ENCODE peak calls at places on chromosomes 7 and 10, in nine cellular contexts. K is aorta; P is central memory CD8-positive, alpha-beta T cell; F is SHP77 treated with DMSO at 0.1 percent for 48 hours; A is pons; C is MCF 10A; M is choroid plexus epithelial cell; Z is activated CD4-positive, alpha-beta T cell treated with anti-CD3 and anti-CD28 coated beads, Interleukin-2, amount 50 U/mL, for 1 hour; S is stomach. L is an unnamed sample.

GRCh38 chr10:120392245-120392644 is 64.8 kb upstream of the PLPP4 start:
- DNase-seq in K (no peak), P (no peak), F (no peak), A (no peak), C (no peak), M (no peak), Z (no peak), S (no peak), L (no peak)

GRCh38 chr7:56105508-56105907 is 768 bp downstream of the CHCHD2 start:
- DNase-seq in K (no peak), P (no peak), F (peak; percentile 4), A (peak; percentile 5), C (peak; percentile 55), M (peak; percentile 83), Z (peak; percentile 37), S (no peak), L (peak; percentile 25)

GRCh38 chr10:126315471-126316177 is 72.7 kb downstream of the ADAM12 start:
- DNase-seq in K (no peak), P (no peak), F (no peak), A (no peak), C (no peak), M (peak; percentile 89), Z (no peak), S (no peak), L (no peak)

GRCh38 chr7:44082541-44083207 is 344 bp upstream of the POLM start:
- DNase-seq in K (peak; percentile 100), P (peak; percentile 96), F (peak; percentile 99), A (peak; percentile 99), C (peak; percentile 99), M (peak; percentile 99), Z (peak; percentile 97), S (peak; percentile 99), L (peak; percentile 96)

GRCh38 chr7:140877249-140877524 is 47.5 kb downstream of the BRAF start:
- DNase-seq in K (no peak), P (no peak), F (no peak), A (no peak), C (no peak), M (peak; percentile 12), Z (no peak), S (no peak), L (no peak)

GRCh38 chr10:79019961-79020491 is 48.7 kb upstream of the ZMIZ1 start:
- DNase-seq in K (peak; percentile 45), P (no peak), F (no peak), A (no peak), C (peak; percentile 52), M (peak; percentile 67), Z (no peak), S (peak; percentile 34), L (peak; percentile 32)

GRCh38 chr7:43516581-43517342 is 66.1 kb upstream of the STK17A start:
- DNase-seq in K (no peak), P (no peak), F (no peak), A (no peak), C (peak; percentile 74), M (peak; percentile 47), Z (no peak), S (no peak), L (no peak)

GRCh38 chr7:54783952-54784351 is 24.9 kb upstream of the SEC61G start:
- DNase-seq in K (no peak), P (no peak), F (no peak), A (no peak), C (no peak), M (no peak), Z (no peak), S (no peak), L (no peak)

GRCh38 chr7:70700055-70700934 is 431.6 kb upstream of the GALNT17 start:
- DNase-seq in K (no peak), P (no peak), F (no peak), A (no peak), C (no peak), M (no peak), Z (no peak), S (no peak), L (no peak)

GRCh38 chr7:3028071-3028766 is 15.4 kb downstream of the CARD11 start:
- DNase-seq in K (peak; percentile 82), P (no peak), F (no peak), A (peak; percentile 80), C (peak; percentile 57), M (peak; percentile 54), Z (peak; percentile 25), S (peak; percentile 31), L (no peak)

GRCh38 chr10:133379152-133379800 is at the start of gene PAOX:
- DNase-seq in K (peak; percentile 87), P (no peak), F (no peak), A (no peak), C (peak; percentile 29), M (peak; percentile 65), Z (peak; percentile 46), S (peak; percentile 75), L (peak; percentile 44)